ENCODE peak calls at places on chromosome 18, in six cellular contexts. G is suprapubic skin, A is HFFc6, I is testis, K is cerebellum, M is amniotic stem cell. P is an unnamed sample.

GRCh38 chr18:35861367-35862114 is 110.9 kb upstream of the RMP24 start:
- DNase-seq in M (no peak), K (no peak), I (peak; percentile 27), A (peak; percentile 8), G (no peak), P (no peak)

GRCh38 chr18:48452863-48453323 is 43.7 kb upstream of the ZBTB7C start:
- DNase-seq in M (no peak), G (no peak), K (peak; percentile 32), I (no peak), A (no peak), P (no peak)

GRCh38 chr18:59631583-59632181 is 65.5 kb downstream of the CCBE1 start:
- DNase-seq in M (no peak), K (no peak), I (no peak), A (no peak), G (no peak), P (no peak)

GRCh38 chr18:36153771-36154170 is 24.1 kb downstream of the ELP2 start:
- DNase-seq in K (no peak), A (no peak), G (no peak), I (peak; percentile 31), M (no peak), P (no peak)

GRCh38 chr18:2657788-2658458 is 2.4 kb downstream of the SMCHD1 start:
- DNase-seq in G (no peak), M (peak; percentile 55), A (peak; percentile 71), K (no peak), I (no peak), P (no peak)

GRCh38 chr18:46419391-46420141 is 237.5 kb downstream of the LOXHD1 start:
- DNase-seq in M (no peak), K (no peak), A (no peak), I (no peak), G (no peak), P (peak; percentile 17)

GRCh38 chr18:30971338-30971956 is 71.1 kb downstream of the DSC3 start:
- DNase-seq in A (peak; percentile 39), I (no peak), K (peak; percentile 5), M (peak; percentile 1), G (no peak), P (no peak)

GRCh38 chr18:57334383-57334782 is 18.0 kb upstream of the ST8SIA3 start:
- DNase-seq in K (no peak), I (no peak), M (no peak), A (no peak), G (no peak), P (no peak)

GRCh38 chr18:65811307-65811706 is 60.5 kb downstream of the CDH7 start:
- DNase-seq in A (no peak), G (no peak), K (no peak), M (no peak), I (no peak), P (no peak)

GRCh38 chr18:52979888-52980287 is 639.9 kb downstream of the DCC start:
- DNase-seq in G (no peak), I (no peak), M (no peak), A (no peak), K (no peak), P (no peak)

GRCh38 chr18:3207565-3207964 is 12.2 kb downstream of the MYOM1 start:
- DNase-seq in A (peak; percentile 3), K (no peak), M (no peak), I (no peak), G (no peak), P (no peak)

GRCh38 chr18:59918320-59918755 is 18.5 kb downstream of the PMAIP1 start:
- DNase-seq in K (no peak), A (no peak), I (no peak), G (no peak), M (peak; percentile 44), P (no peak)

GRCh38 chr18:79942211-79942610 is 9.2 kb downstream of the SLC66A2 start:
- DNase-seq in I (peak; percentile 13), M (no peak), G (no peak), A (no peak), K (no peak), P (peak; percentile 17)

GRCh38 chr18:30302181-30302580 is 740.4 kb downstream of the DSC3 start:
- DNase-seq in A (no peak), G (no peak), I (no peak), K (no peak), M (no peak), P (no peak)

GRCh38 chr18:57915241-57915640 is 112.1 kb upstream of the ATP8B1 start:
- DNase-seq in K (no peak), A (no peak), M (no peak), I (no peak), G (no peak), P (no peak)

GRCh38 chr18:23849141-23849540 is 159.9 kb downstream of the LAMA3 start:
- DNase-seq in A (no peak), M (no peak), K (no peak), G (no peak), I (no peak), P (no peak)

GRCh38 chr18:65751145-65752085 is 603 bp downstream of the CDH7 start:
- DNase-seq in M (no peak), A (no peak), I (peak; percentile 31), K (peak; percentile 59), G (no peak), P (no peak)

GRCh38 chr18:9996104-9996503 is 82.3 kb downstream of the VAPA start:
- DNase-seq in G (no peak), I (no peak), M (no peak), A (no peak), K (no peak), P (no peak)